ENCODE peak calls at places on chromosomes 13 and 19, in seven cellular contexts. I is central memory CD4-positive, alpha-beta T cell; G is stimulated activated CD4-positive, alpha-beta T cell treated with anti-CD3 and anti-CD28 coated beads, Interleukin-1b, Interleukin-23, amount 100 ng/mL, for 48 hours; J is LoVo; F is AML-193; B is H7; V is anterior cingulate cortex. Y is an unnamed sample.

GRCh38 chr13:45280751-45281634 is 60.0 kb downstream of the TPT1 start:
- DNase-seq in I (no peak), G (peak; percentile 62), J (peak; percentile 75), F (peak; percentile 59), B (peak; percentile 84), V (peak; percentile 73), Y (peak; percentile 57)

GRCh38 chr13:110330491-110331001 is 23.5 kb downstream of the COL4A2 start:
- DNase-seq in I (no peak), G (no peak), J (no peak), F (no peak), B (no peak), V (no peak), Y (no peak)

GRCh38 chr19:51980116-51980736 is 6.4 kb downstream of the ZNF350 start:
- DNase-seq in I (no peak), G (no peak), J (no peak), F (peak; percentile 76), B (no peak), V (no peak), Y (no peak)

GRCh38 chr13:99416411-99417121 is 84.7 kb upstream of the TM9SF2 start:
- DNase-seq in I (no peak), G (no peak), J (no peak), F (no peak), B (peak; percentile 72), V (no peak), Y (no peak)

GRCh38 chr13:77298403-77298802 is 28.5 kb downstream of the MYCBP2 start:
- DNase-seq in I (no peak), G (no peak), J (no peak), F (peak; percentile 43), B (no peak), V (no peak), Y (no peak)

GRCh38 chr19:17220207-17220758 is 5.1 kb downstream of the USE1 start:
- DNase-seq in I (no peak), G (no peak), J (peak; percentile 39), F (no peak), B (no peak), V (no peak), Y (no peak)

GRCh38 chr19:16042533-16043085 is 33.7 kb upstream of the TPM4 start:
- DNase-seq in I (no peak), G (no peak), J (no peak), F (no peak), B (no peak), V (no peak), Y (no peak)

GRCh38 chr13:53201454-53202225 is 173.0 kb downstream of the OLFM4 start:
- DNase-seq in I (no peak), G (no peak), J (no peak), F (no peak), B (peak; percentile 64), V (no peak), Y (no peak)

GRCh38 chr13:42048625-42049453 is at the start of gene DGKH:
- DNase-seq in I (peak; percentile 48), G (peak; percentile 42), J (peak; percentile 73), F (no peak), B (peak; percentile 94), V (peak; percentile 79), Y (peak; percentile 36)

GRCh38 chr19:45955905-45956608 is 17.6 kb downstream of the NOVA2 start:
- DNase-seq in I (no peak), G (no peak), J (no peak), F (no peak), B (no peak), V (peak; percentile 66), Y (no peak)

GRCh38 chr19:34336781-34337271 is 28.2 kb upstream of the GPI start:
- DNase-seq in I (peak; percentile 52), G (no peak), J (peak; percentile 18), F (peak; percentile 26), B (peak; percentile 55), V (no peak), Y (no peak)

GRCh38 chr19:55660404-55660803 is 5.6 kb downstream of the U2AF2 start:
- DNase-seq in I (no peak), G (no peak), J (no peak), F (no peak), B (no peak), V (no peak), Y (no peak)

GRCh38 chr13:48112896-48113525 is 18.1 kb upstream of the MED4 start:
- DNase-seq in I (no peak), G (no peak), J (no peak), F (no peak), B (no peak), V (no peak), Y (no peak)

GRCh38 chr13:50306096-50306495 is 290.9 kb downstream of the KCNRG start:
- DNase-seq in I (no peak), G (no peak), J (no peak), F (no peak), B (no peak), V (no peak), Y (no peak)

GRCh38 chr19:33280351-33280921 is 21.9 kb downstream of the CEBPA start:
- DNase-seq in I (no peak), G (peak; percentile 67), J (no peak), F (no peak), B (no peak), V (no peak), Y (no peak)

GRCh38 chr19:29549105-29550070 is 23.6 kb downstream of the VSTM2B start:
- DNase-seq in I (no peak), G (no peak), J (no peak), F (no peak), B (peak; percentile 34), V (no peak), Y (no peak)

GRCh38 chr13:109868583-109869311 is 82.4 kb upstream of the IRS2 start:
- DNase-seq in I (no peak), G (no peak), J (no peak), F (no peak), B (no peak), V (no peak), Y (peak; percentile 11)

GRCh38 chr13:31107109-31107508 is 54.6 kb downstream of the HSPH1 start:
- DNase-seq in I (no peak), G (no peak), J (no peak), F (no peak), B (no peak), V (no peak), Y (no peak)

GRCh38 chr13:23069571-23069970 is 111.2 kb upstream of the SGCG start:
- DNase-seq in I (no peak), G (no peak), J (no peak), F (no peak), B (no peak), V (no peak), Y (no peak)

GRCh38 chr13:61695147-61695546 is 279.5 kb upstream of the PCDH20 start:
- DNase-seq in I (no peak), G (no peak), J (no peak), F (no peak), B (no peak), V (no peak), Y (no peak)

GRCh38 chr19:45171211-45171623 is 6.8 kb downstream of the TRAPPC6A start:
- DNase-seq in I (peak; percentile 61), G (peak; percentile 37), J (no peak), F (no peak), B (no peak), V (no peak), Y (no peak)

GRCh38 chr13:67299731-67300130 is 69.6 kb upstream of the PCDH9 start:
- DNase-seq in I (no peak), G (no peak), J (no peak), F (no peak), B (no peak), V (no peak), Y (no peak)

GRCh38 chr13:77741587-77741972 is 44.1 kb downstream of the SLAIN1 start:
- DNase-seq in I (no peak), G (no peak), J (no peak), F (no peak), B (no peak), V (no peak), Y (no peak)

GRCh38 chr19:11195169-11195568 is 2.2 kb downstream of the KANK2 start:
- DNase-seq in I (no peak), G (no peak), J (no peak), F (no peak), B (no peak), V (no peak), Y (no peak)

GRCh38 chr13:52067237-52067636 is 42.7 kb downstream of the UTP14C start:
- DNase-seq in I (no peak), G (no peak), J (no peak), F (no peak), B (no peak), V (no peak), Y (no peak)

GRCh38 chr13:80706164-80706471 is 365.2 kb upstream of the SPRY2 start:
- DNase-seq in I (no peak), G (no peak), J (no peak), F (no peak), B (no peak), V (no peak), Y (no peak)

GRCh38 chr19:18306209-18306902 is 16.5 kb downstream of the LSM4 start:
- DNase-seq in I (no peak), G (no peak), J (no peak), F (no peak), B (peak; percentile 43), V (no peak), Y (no peak)

GRCh38 chr13:46666727-46667456 is 113.9 kb downstream of the LRCH1 start:
- DNase-seq in I (no peak), G (no peak), J (no peak), F (no peak), B (peak; percentile 73), V (peak; percentile 0), Y (no peak)

Y was measured in NCI-H460.